ENCODE peak calls at places on chromosomes 16 and 17, in eight cellular contexts. A, W, S, U, R, E, H and Z are unnamed samples.

GRCh38 chr17:77503916-77504651 is 363.3 kb downstream of the SEC14L1 start:
- DNase-seq in U (no peak), A (no peak), H (no peak), R (no peak), E (no peak), S (no peak), W (no peak), Z (no peak)

GRCh38 chr17:64259436-64259835 is 3.6 kb downstream of the TEX2 start:
- DNase-seq in S (no peak), E (no peak), H (peak), A (no peak), U (no peak), W (no peak), R (no peak), Z (peak)

GRCh38 chr17:17394494-17394893 is 82.3 kb upstream of the MED9 start:
- DNase-seq in S (no peak), A (no peak), E (no peak), H (no peak), R (no peak), U (no peak), W (no peak), Z (no peak)

GRCh38 chr17:82839617-82840292 is at the start of gene ZNF750:
- DNase-seq in A (no peak), R (no peak), H (no peak), E (no peak), S (no peak), W (no peak), U (peak), Z (no peak)

GRCh38 chr17:78064708-78065107 is 63.8 kb downstream of the TMC6 start:
- DNase-seq in W (no peak), A (no peak), E (no peak), H (no peak), S (no peak), R (no peak), U (no peak), Z (no peak)

GRCh38 chr16:31452631-31453106 is 6.6 kb upstream of the ARMC5 start:
- DNase-seq in W (no peak), E (no peak), S (no peak), R (peak), U (peak), H (peak), A (no peak), Z (peak)

GRCh38 chr17:4003131-4003500 is 38.9 kb upstream of the ATP2A3 start:
- DNase-seq in R (no peak), H (no peak), S (no peak), W (no peak), U (no peak), E (no peak), A (no peak), Z (no peak)

GRCh38 chr17:28710948-28711722 is 553 bp downstream of the PROCA1 start:
- DNase-seq in A (peak), W (peak), R (peak), U (peak), S (peak), H (peak), E (peak), Z (peak)

GRCh38 chr17:38879878-38880727 is 10.2 kb downstream of the LASP1 start:
- DNase-seq in R (peak), U (peak), H (peak), A (no peak), S (no peak), W (no peak), E (no peak), Z (peak)

GRCh38 chr16:56451753-56452689 is 667 bp downstream of the OGFOD1 start:
- DNase-seq in U (peak), S (peak), H (peak), R (peak), W (no peak), E (peak), A (no peak), Z (peak)

GRCh38 chr16:85891776-85892166 is 7.2 kb upstream of the IRF8 start:
- DNase-seq in R (no peak), W (no peak), U (no peak), S (no peak), H (no peak), A (no peak), E (no peak), Z (no peak)

GRCh38 chr17:41710472-41711090 is 1.6 kb upstream of the GAST start:
- DNase-seq in H (peak), A (no peak), U (peak), S (peak), R (peak), E (no peak), W (no peak), Z (peak)